ENCODE peak calls at places on chromosomes 11 and 22, in five cellular contexts. X is Calu3; K is NCI-H774; W is activated gamma-delta T cell treated with anti-CD3 and anti-CD28 coated beads, Interleukin-2, amount 50 U/mL, for 16 hours; V is NCI-H460. I is an unnamed sample.

GRCh38 chr11:36015806-36016205 is 71.9 kb downstream of the LDLRAD3 start:
- DNase-seq in V (no peak), K (no peak), W (no peak), X (no peak), I (no peak)

GRCh38 chr22:17410576-17410975 is 41.3 kb downstream of the CECR2 start:
- DNase-seq in W (no peak), V (no peak), X (no peak), K (no peak), I (no peak)

GRCh38 chr22:23622634-23623033 is 9.5 kb downstream of the DRICH1 start:
- DNase-seq in K (no peak), V (no peak), X (no peak), W (no peak), I (no peak)

GRCh38 chr22:32852346-32853251 is 51.1 kb downstream of the TIMP3 start:
- DNase-seq in X (no peak), V (no peak), W (no peak), K (no peak), I (no peak)

GRCh38 chr11:132312616-132313210 is 942.3 kb downstream of the NTM start:
- DNase-seq in V (no peak), K (peak), W (no peak), X (no peak), I (no peak)

GRCh38 chr11:74142624-74143023 is 28.2 kb downstream of the C2CD3 start:
- DNase-seq in W (no peak), K (no peak), V (no peak), X (no peak), I (no peak)

GRCh38 chr11:112016765-112017356 is 8.3 kb upstream of the DLAT start:
- DNase-seq in K (no peak), V (no peak), W (no peak), X (no peak), I (no peak)

GRCh38 chr22:33873186-33873585 is 47.1 kb downstream of the LARGE1 start:
- DNase-seq in V (no peak), X (no peak), W (no peak), K (no peak), I (no peak)

GRCh38 chr11:36376888-36377758 is 81.0 kb downstream of the PRR5L start:
- DNase-seq in K (no peak), X (peak), W (peak), V (no peak), I (peak)

GRCh38 chr22:17164392-17165024 is 5.4 kb upstream of the HDHD5 start:
- DNase-seq in V (no peak), W (no peak), K (no peak), X (no peak), I (no peak)

GRCh38 chr22:21726650-21727049 is 8.9 kb downstream of the YPEL1 start:
- DNase-seq in K (no peak), X (no peak), W (peak), V (peak), I (peak)

GRCh38 chr11:34354782-34355181 is 3.0 kb downstream of the ABTB2 start:
- DNase-seq in X (peak), K (no peak), W (no peak), V (no peak), I (no peak)

GRCh38 chr22:49462291-49462690 is 365.4 kb downstream of the BRD1 start:
- DNase-seq in W (no peak), V (no peak), X (no peak), K (no peak), I (no peak)

GRCh38 chr22:49966716-49967332 is 6.3 kb downstream of the PIM3 start:
- DNase-seq in W (no peak), V (no peak), X (no peak), K (no peak), I (peak)

GRCh38 chr11:78228467-78228866 is 39.7 kb downstream of the USP35 start:
- DNase-seq in V (peak), X (peak), K (peak), W (no peak), I (no peak)

GRCh38 chr11:128509990-128510389 is 77.4 kb downstream of the ETS1 start:
- DNase-seq in X (no peak), V (peak), W (no peak), K (no peak), I (no peak)

GRCh38 chr22:47047321-47048122 is 285.1 kb downstream of the TBC1D22A start:
- DNase-seq in W (no peak), X (no peak), V (no peak), K (no peak), I (no peak)

GRCh38 chr11:18521123-18521522 is 5.6 kb downstream of the TSG101 start:
- DNase-seq in V (no peak), X (no peak), K (no peak), W (no peak), I (no peak)

GRCh38 chr11:12052676-12053605 is 44.5 kb upstream of the DKK3 start:
- DNase-seq in K (no peak), W (no peak), X (peak), V (no peak), I (no peak)

GRCh38 chr11:78202733-78203167 is 14.0 kb downstream of the USP35 start:
- DNase-seq in V (no peak), K (no peak), W (peak), X (no peak), I (no peak)

GRCh38 chr22:29032584-29032983 is 29.0 kb downstream of the C22orf31 start:
- DNase-seq in V (no peak), W (no peak), X (peak), K (no peak), I (no peak)

GRCh38 chr11:37087650-37088572 is 489.9 kb upstream of the RAG2 start:
- DNase-seq in V (no peak), K (no peak), W (no peak), X (no peak), I (no peak)

GRCh38 chr11:110761994-110762393 is 49.8 kb upstream of the ARHGAP20 start:
- DNase-seq in V (no peak), X (no peak), W (no peak), K (no peak), I (no peak)

GRCh38 chr11:70020336-70021214 is 57.5 kb upstream of the ANO1 start:
- DNase-seq in X (no peak), K (no peak), W (no peak), V (no peak), I (no peak)

GRCh38 chr11:24267015-24267414 is 229.8 kb upstream of the LUZP2 start:
- DNase-seq in W (no peak), K (peak), X (no peak), V (no peak), I (no peak)

I was measured in stimulated activated effector memory CD8-positive, alpha-beta T cell treated with anti-CD3 and anti-CD28 coated beads, Interleukin-12 subunit alpha, Interleukin-12 subunit beta, amount 100 ng/mL, for 72 hours.